ENCODE peak calls at places on chromosomes 13 and 19, in eight cellular contexts. One of them, this sample, is unnamed.

GRCh38 chr19:49149652-49150105 is 5.5 kb downstream of the HRC start:
- DNase-seq in brain microvascular endothelial cell: peak; percentile 71
- DNase-seq in foreskin keratinocyte: peak; percentile 81
- DNase-seq in adrenal gland: peak; percentile 89
- DNase-seq in AG09319: no peak
- DNase-seq in Caco-2: peak; percentile 83
- DNase-seq in psoas muscle: peak; percentile 87
- DNase-seq in GM12878: no peak
- DNase-seq in this sample: peak; percentile 89

GRCh38 chr19:10835089-10835753 is 791 bp downstream of the TMED1 start:
- DNase-seq in AG09319: no peak
- DNase-seq in foreskin keratinocyte: peak; percentile 5
- DNase-seq in brain microvascular endothelial cell: no peak
- DNase-seq in psoas muscle: peak; percentile 77
- DNase-seq in Caco-2: no peak
- DNase-seq in adrenal gland: peak; percentile 75
- DNase-seq in GM12878: no peak
- DNase-seq in this sample: peak; percentile 32

GRCh38 chr19:55210120-55210493 is 806 bp upstream of the PTPRH start:
- DNase-seq in GM12878: no peak
- DNase-seq in brain microvascular endothelial cell: peak; percentile 90
- DNase-seq in foreskin keratinocyte: peak; percentile 94
- DNase-seq in psoas muscle: no peak
- DNase-seq in AG09319: peak; percentile 69
- DNase-seq in adrenal gland: peak; percentile 81
- DNase-seq in Caco-2: no peak
- DNase-seq in this sample: peak; percentile 87

GRCh38 chr13:44313674-44314073 is 60.0 kb upstream of the SERP2 start:
- DNase-seq in adrenal gland: no peak
- DNase-seq in AG09319: no peak
- DNase-seq in foreskin keratinocyte: peak; percentile 98
- DNase-seq in Caco-2: no peak
- DNase-seq in brain microvascular endothelial cell: peak; percentile 87
- DNase-seq in psoas muscle: no peak
- DNase-seq in GM12878: no peak
- DNase-seq in this sample: peak; percentile 92

GRCh38 chr19:48510421-48511268 is 990 bp downstream of the LMTK3 start:
- DNase-seq in GM12878: no peak
- DNase-seq in foreskin keratinocyte: no peak
- DNase-seq in brain microvascular endothelial cell: peak; percentile 27
- DNase-seq in AG09319: peak; percentile 4
- DNase-seq in psoas muscle: peak; percentile 81
- DNase-seq in adrenal gland: peak; percentile 85
- DNase-seq in Caco-2: peak; percentile 78
- DNase-seq in this sample: peak; percentile 58

GRCh38 chr19:41886761-41887710 is 4.1 kb downstream of the ARHGEF1 start:
- DNase-seq in brain microvascular endothelial cell: no peak
- DNase-seq in psoas muscle: no peak
- DNase-seq in AG09319: no peak
- DNase-seq in foreskin keratinocyte: peak; percentile 57
- DNase-seq in GM12878: no peak
- DNase-seq in Caco-2: no peak
- DNase-seq in adrenal gland: no peak
- DNase-seq in this sample: no peak

GRCh38 chr19:34502582-34503545 is 21.3 kb downstream of the WTIP start:
- DNase-seq in brain microvascular endothelial cell: no peak
- DNase-seq in psoas muscle: no peak
- DNase-seq in AG09319: no peak
- DNase-seq in adrenal gland: peak; percentile 47
- DNase-seq in Caco-2: no peak
- DNase-seq in foreskin keratinocyte: no peak
- DNase-seq in GM12878: no peak
- DNase-seq in this sample: no peak

GRCh38 chr13:26133851-26134250 is 82.0 kb upstream of the SHISA2 start:
- DNase-seq in brain microvascular endothelial cell: no peak
- DNase-seq in Caco-2: no peak
- DNase-seq in foreskin keratinocyte: no peak
- DNase-seq in psoas muscle: no peak
- DNase-seq in GM12878: no peak
- DNase-seq in AG09319: no peak
- DNase-seq in adrenal gland: no peak
- DNase-seq in this sample: no peak

GRCh38 chr19:14686411-14686810 is 3.4 kb upstream of the ZNF333 start:
- DNase-seq in GM12878: no peak
- DNase-seq in AG09319: no peak
- DNase-seq in brain microvascular endothelial cell: no peak
- DNase-seq in psoas muscle: no peak
- DNase-seq in Caco-2: no peak
- DNase-seq in foreskin keratinocyte: peak; percentile 9
- DNase-seq in adrenal gland: no peak
- DNase-seq in this sample: peak; percentile 35

GRCh38 chr19:31139871-31140505 is 209.2 kb downstream of the TSHZ3 start:
- DNase-seq in brain microvascular endothelial cell: peak; percentile 85
- DNase-seq in GM12878: no peak
- DNase-seq in foreskin keratinocyte: peak; percentile 85
- DNase-seq in Caco-2: no peak
- DNase-seq in AG09319: no peak
- DNase-seq in adrenal gland: no peak
- DNase-seq in psoas muscle: no peak
- DNase-seq in this sample: peak; percentile 16

GRCh38 chr19:18795540-18795939 is 4.4 kb upstream of the COMP start:
- DNase-seq in foreskin keratinocyte: no peak
- DNase-seq in adrenal gland: no peak
- DNase-seq in AG09319: no peak
- DNase-seq in psoas muscle: no peak
- DNase-seq in Caco-2: peak; percentile 40
- DNase-seq in brain microvascular endothelial cell: no peak
- DNase-seq in GM12878: no peak
- DNase-seq in this sample: no peak

GRCh38 chr19:3673506-3674439 is 26.5 kb downstream of the PIP5K1C start:
- DNase-seq in foreskin keratinocyte: no peak
- DNase-seq in psoas muscle: no peak
- DNase-seq in Caco-2: no peak
- DNase-seq in AG09319: no peak
- DNase-seq in GM12878: no peak
- DNase-seq in adrenal gland: no peak
- DNase-seq in brain microvascular endothelial cell: no peak
- DNase-seq in this sample: no peak

GRCh38 chr19:15283141-15283885 is 49.0 kb downstream of the BRD4 start:
- DNase-seq in GM12878: no peak
- DNase-seq in adrenal gland: no peak
- DNase-seq in Caco-2: no peak
- DNase-seq in psoas muscle: peak; percentile 91
- DNase-seq in AG09319: peak; percentile 59
- DNase-seq in brain microvascular endothelial cell: peak; percentile 46
- DNase-seq in foreskin keratinocyte: no peak
- DNase-seq in this sample: peak; percentile 37

GRCh38 chr13:51734786-51735185 is 69.2 kb downstream of the DHRS12 start:
- DNase-seq in psoas muscle: no peak
- DNase-seq in AG09319: no peak
- DNase-seq in Caco-2: no peak
- DNase-seq in foreskin keratinocyte: no peak
- DNase-seq in adrenal gland: no peak
- DNase-seq in GM12878: no peak
- DNase-seq in brain microvascular endothelial cell: no peak
- DNase-seq in this sample: no peak

GRCh38 chr13:73985789-73986188 is 148.4 kb downstream of the KLF12 start:
- DNase-seq in brain microvascular endothelial cell: no peak
- DNase-seq in GM12878: no peak
- DNase-seq in AG09319: no peak
- DNase-seq in foreskin keratinocyte: no peak
- DNase-seq in Caco-2: no peak
- DNase-seq in adrenal gland: no peak
- DNase-seq in psoas muscle: no peak
- DNase-seq in this sample: no peak
- TF ChIP-seq CTCF in brain microvascular endothelial cell: no peak
- TF ChIP-seq CTCF in GM12878: no peak
- TF ChIP-seq CTCF in AG09319: no peak
- TF ChIP-seq CTCF in foreskin keratinocyte: no peak
- TF ChIP-seq CTCF in Caco-2: no peak
- TF ChIP-seq CTCF in adrenal gland: no peak
- TF ChIP-seq CTCF in psoas muscle: no peak
- TF ChIP-seq CTCF in this sample: no peak

GRCh38 chr19:1768248-1768647 is 14.9 kb downstream of the ONECUT3 start:
- DNase-seq in AG09319: no peak
- DNase-seq in brain microvascular endothelial cell: no peak
- DNase-seq in adrenal gland: no peak
- DNase-seq in Caco-2: no peak
- DNase-seq in psoas muscle: no peak
- DNase-seq in GM12878: no peak
- DNase-seq in foreskin keratinocyte: no peak
- DNase-seq in this sample: no peak
- TF ChIP-seq CTCF in AG09319: peak; percentile 5
- TF ChIP-seq CTCF in brain microvascular endothelial cell: peak; percentile 55
- TF ChIP-seq CTCF in adrenal gland: no peak
- TF ChIP-seq CTCF in Caco-2: no peak
- TF ChIP-seq CTCF in psoas muscle: no peak
- TF ChIP-seq CTCF in GM12878: no peak
- TF ChIP-seq CTCF in foreskin keratinocyte: peak; percentile 44
- TF ChIP-seq CTCF in this sample: no peak

GRCh38 chr19:28126499-28126898 is 1086.5 kb downstream of the UQCRFS1 start:
- DNase-seq in Caco-2: no peak
- DNase-seq in foreskin keratinocyte: no peak
- DNase-seq in adrenal gland: no peak
- DNase-seq in AG09319: no peak
- DNase-seq in brain microvascular endothelial cell: no peak
- DNase-seq in psoas muscle: no peak
- DNase-seq in GM12878: no peak
- DNase-seq in this sample: no peak
- TF ChIP-seq CTCF in Caco-2: no peak
- TF ChIP-seq CTCF in foreskin keratinocyte: no peak
- TF ChIP-seq CTCF in adrenal gland: no peak
- TF ChIP-seq CTCF in AG09319: no peak
- TF ChIP-seq CTCF in brain microvascular endothelial cell: no peak
- TF ChIP-seq CTCF in psoas muscle: no peak
- TF ChIP-seq CTCF in GM12878: no peak
- TF ChIP-seq CTCF in this sample: no peak

DNA sequence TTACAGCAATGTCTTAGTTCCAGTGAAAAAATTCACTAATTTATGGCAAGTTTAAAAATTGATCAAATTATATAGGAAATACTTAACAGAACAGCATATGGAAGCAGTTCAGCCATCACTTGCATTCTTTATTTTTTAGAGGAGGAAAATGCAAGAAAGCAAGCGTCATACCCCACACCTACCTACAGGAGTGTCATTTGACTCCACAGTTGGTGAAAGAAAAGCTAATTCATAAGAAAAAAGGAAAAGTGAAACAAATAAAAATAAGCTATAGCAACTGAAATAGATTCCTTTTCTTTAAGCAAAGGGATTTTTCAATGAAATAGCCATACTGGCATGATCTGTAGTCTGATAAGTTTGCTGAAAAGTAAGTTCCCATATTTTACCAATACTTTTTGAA is 111.0 kb downstream of the DOCK9 start:
- DNase-seq in GM12878: no peak
- DNase-seq in brain microvascular endothelial cell: no peak
- DNase-seq in AG09319: no peak
- DNase-seq in psoas muscle: no peak
- DNase-seq in Caco-2: no peak
- DNase-seq in adrenal gland: no peak
- DNase-seq in foreskin keratinocyte: no peak
- DNase-seq in this sample: no peak
- TF ChIP-seq CTCF in GM12878: no peak
- TF ChIP-seq CTCF in brain microvascular endothelial cell: peak; percentile 24
- TF ChIP-seq CTCF in AG09319: no peak
- TF ChIP-seq CTCF in psoas muscle: no peak
- TF ChIP-seq CTCF in Caco-2: peak; percentile 10
- TF ChIP-seq CTCF in adrenal gland: no peak
- TF ChIP-seq CTCF in foreskin keratinocyte: peak; percentile 15
- TF ChIP-seq CTCF in this sample: no peak

GRCh38 chr13:69565334-69565733 is 542.3 kb upstream of the ATXN8OS start:
- DNase-seq in GM12878: peak; percentile 12
- DNase-seq in brain microvascular endothelial cell: peak; percentile 14
- DNase-seq in adrenal gland: no peak
- DNase-seq in psoas muscle: no peak
- DNase-seq in Caco-2: peak; percentile 54
- DNase-seq in foreskin keratinocyte: peak; percentile 43
- DNase-seq in AG09319: no peak
- DNase-seq in this sample: peak; percentile 81
- TF ChIP-seq CTCF in GM12878: peak; percentile 45
- TF ChIP-seq CTCF in brain microvascular endothelial cell: peak; percentile 49
- TF ChIP-seq CTCF in adrenal gland: no peak
- TF ChIP-seq CTCF in psoas muscle: no peak
- TF ChIP-seq CTCF in Caco-2: peak; percentile 52
- TF ChIP-seq CTCF in foreskin keratinocyte: peak; percentile 31
- TF ChIP-seq CTCF in AG09319: no peak
- TF ChIP-seq CTCF in this sample: peak; percentile 38

DNA sequence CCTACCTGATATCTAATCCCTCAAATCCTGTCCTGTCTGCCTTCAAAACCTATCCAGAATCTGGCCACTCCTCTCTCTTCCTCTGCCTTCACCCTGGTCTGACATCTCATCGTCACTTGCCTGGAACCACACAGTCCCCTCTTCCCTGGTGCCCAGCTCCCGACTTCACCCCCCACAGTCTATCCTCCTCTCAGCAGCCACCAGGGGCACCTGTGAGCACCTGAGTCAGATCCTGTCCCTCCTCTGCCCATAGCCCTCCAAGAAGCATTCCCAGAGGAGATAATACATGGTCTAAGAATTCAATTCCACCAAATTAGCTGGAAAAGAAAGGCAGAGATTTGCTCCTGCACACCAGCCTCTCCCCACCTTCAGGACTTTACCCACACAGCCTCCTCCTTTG is 48.9 kb downstream of the ZNRF4 start:
- DNase-seq in AG09319: no peak
- DNase-seq in psoas muscle: no peak
- DNase-seq in GM12878: no peak
- DNase-seq in adrenal gland: no peak
- DNase-seq in Caco-2: no peak
- DNase-seq in brain microvascular endothelial cell: no peak
- DNase-seq in foreskin keratinocyte: no peak
- DNase-seq in this sample: no peak
- TF ChIP-seq CTCF in AG09319: no peak
- TF ChIP-seq CTCF in psoas muscle: no peak
- TF ChIP-seq CTCF in GM12878: no peak
- TF ChIP-seq CTCF in adrenal gland: no peak
- TF ChIP-seq CTCF in Caco-2: no peak
- TF ChIP-seq CTCF in brain microvascular endothelial cell: peak; percentile 38
- TF ChIP-seq CTCF in foreskin keratinocyte: peak; percentile 20
- TF ChIP-seq CTCF in this sample: no peak

GRCh38 chr13:29964181-29964845 is 113.9 kb upstream of the UBL3 start:
- DNase-seq in foreskin keratinocyte: no peak
- DNase-seq in GM12878: no peak
- DNase-seq in brain microvascular endothelial cell: no peak
- DNase-seq in adrenal gland: no peak
- DNase-seq in psoas muscle: no peak
- DNase-seq in AG09319: no peak
- DNase-seq in Caco-2: no peak
- DNase-seq in this sample: no peak
- TF ChIP-seq CTCF in foreskin keratinocyte: no peak
- TF ChIP-seq CTCF in GM12878: no peak
- TF ChIP-seq CTCF in brain microvascular endothelial cell: no peak
- TF ChIP-seq CTCF in adrenal gland: no peak
- TF ChIP-seq CTCF in psoas muscle: no peak
- TF ChIP-seq CTCF in AG09319: no peak
- TF ChIP-seq CTCF in Caco-2: no peak
- TF ChIP-seq CTCF in this sample: no peak

DNA sequence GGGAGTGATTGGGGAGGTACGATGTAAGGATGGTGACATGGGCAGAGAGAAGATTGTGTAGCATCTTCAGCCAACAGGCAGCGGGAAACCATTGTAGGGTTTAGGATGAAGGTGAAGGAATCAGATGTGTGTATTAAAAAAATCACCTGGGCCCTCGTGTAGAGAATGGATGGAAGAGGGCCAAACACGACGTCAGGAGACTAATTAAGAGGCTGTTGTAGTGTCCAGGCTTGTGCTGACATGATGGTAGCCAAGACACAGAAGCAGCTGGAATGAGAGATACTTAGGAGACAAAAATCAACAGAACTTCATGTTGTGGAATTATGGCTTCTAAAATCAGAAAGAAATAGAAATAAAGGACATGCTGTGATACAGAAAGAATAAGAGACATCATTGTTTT is 41.2 kb upstream of the ARGLU1 start:
- DNase-seq in brain microvascular endothelial cell: no peak
- DNase-seq in Caco-2: no peak
- DNase-seq in AG09319: no peak
- DNase-seq in foreskin keratinocyte: peak; percentile 68
- DNase-seq in adrenal gland: no peak
- DNase-seq in GM12878: no peak
- DNase-seq in psoas muscle: no peak
- DNase-seq in this sample: no peak
- TF ChIP-seq CTCF in brain microvascular endothelial cell: no peak
- TF ChIP-seq CTCF in Caco-2: no peak
- TF ChIP-seq CTCF in AG09319: no peak
- TF ChIP-seq CTCF in foreskin keratinocyte: no peak
- TF ChIP-seq CTCF in adrenal gland: no peak
- TF ChIP-seq CTCF in GM12878: no peak
- TF ChIP-seq CTCF in psoas muscle: no peak
- TF ChIP-seq CTCF in this sample: no peak

This sample was measured in MCF 10A.